ENCODE peak calls at places on chromosome 20, in four cellular contexts. Y is K562, L is SK-N-SH, C is WTC11. Z is an unnamed sample.

GRCh38 chr20:1033751-1034419 is 31.8 kb upstream of the RSPO4 start:
- DNase-seq in Y (peak; percentile 15), L (no peak), C (no peak), Z (no peak)

GRCh38 chr20:846894-847278 is 13.4 kb downstream of the FAM110A start:
- DNase-seq in Y (no peak), L (no peak), C (no peak), Z (no peak)

GRCh38 chr20:37990571-37991151 is 42.6 kb downstream of the TTI1 start:
- DNase-seq in Y (no peak), L (peak; percentile 67), C (no peak), Z (peak; percentile 40)

GRCh38 chr20:6008254-6008653 is 45.6 kb downstream of the LRRN4 start:
- DNase-seq in Y (no peak), L (no peak), C (no peak), Z (peak; percentile 86)

GRCh38 chr20:16539280-16539679 is 34.0 kb downstream of the KIF16B start:
- DNase-seq in Y (no peak), L (no peak), C (no peak), Z (no peak)

GRCh38 chr20:17202668-17203067 is 24.2 kb upstream of the PCSK2 start:
- DNase-seq in Y (no peak), L (no peak), C (peak; percentile 17), Z (no peak)

GRCh38 chr20:38872491-38873049 is 53.6 kb upstream of the FAM83D start:
- DNase-seq in Y (no peak), L (no peak), C (no peak), Z (no peak)

GRCh38 chr20:18624948-18625347 is 37.1 kb downstream of the DTD1 start:
- DNase-seq in Y (no peak), L (no peak), C (no peak), Z (no peak)

GRCh38 chr20:62628691-62629090 is 13.6 kb upstream of the SLCO4A1 start:
- DNase-seq in Y (no peak), L (peak; percentile 68), C (peak; percentile 55), Z (no peak)

GRCh38 chr20:55365745-55366144 is 639.6 kb downstream of the CBLN4 start:
- DNase-seq in Y (no peak), L (no peak), C (no peak), Z (no peak)

GRCh38 chr20:3753098-3753497 is 14.5 kb downstream of the ADISSP start:
- DNase-seq in Y (peak; percentile 46), L (peak; percentile 82), C (peak; percentile 78), Z (peak; percentile 71)

GRCh38 chr20:28562510-28562898 is 2695.0 kb upstream of the DEFB115 start:
- DNase-seq in Y (peak; percentile 6), L (no peak), C (no peak), Z (no peak)

GRCh38 chr20:34720266-34720665 is 16.1 kb downstream of the TP53INP2 start:
- DNase-seq in Y (no peak), L (no peak), C (no peak), Z (no peak)

GRCh38 chr20:21490105-21490504 is 23.8 kb downstream of the NKX2-2 start:
- DNase-seq in Y (no peak), L (no peak), C (no peak), Z (no peak)

GRCh38 chr20:64079273-64080012 is at the start of gene RGS19:
- DNase-seq in Y (peak; percentile 91), L (peak; percentile 96), C (peak; percentile 75), Z (peak; percentile 70)

GRCh38 chr20:50276119-50277063 is 85.8 kb downstream of the CEBPB start:
- DNase-seq in Y (no peak), L (no peak), C (no peak), Z (no peak)

GRCh38 chr20:64158346-64159285 is 5.6 kb upstream of the MYT1 start:
- DNase-seq in Y (no peak), L (no peak), C (no peak), Z (no peak)

GRCh38 chr20:58650776-58651547 is at the start of gene STX16:
- DNase-seq in Y (peak; percentile 93), L (peak; percentile 96), C (peak; percentile 89), Z (peak; percentile 91)

GRCh38 chr20:58650181-58650775 is 805 bp upstream of the STX16 start:
- DNase-seq in Y (peak; percentile 35), L (peak; percentile 78), C (no peak), Z (no peak)

GRCh38 chr20:58647814-58648501 is 3.1 kb upstream of the STX16 start:
- DNase-seq in Y (no peak), L (no peak), C (peak; percentile 8), Z (no peak)

GRCh38 chr20:58651548-58651822 is 402 bp downstream of the STX16 start:
- DNase-seq in Y (no peak), L (peak; percentile 90), C (no peak), Z (peak; percentile 36)

GRCh38 chr20:58649288-58650180 is 1.5 kb upstream of the STX16 start:
- DNase-seq in Y (no peak), L (no peak), C (peak; percentile 51), Z (no peak)
- TF ChIP-seq FOXJ3 in Y (no peak), L (no peak), C (no peak), Z (no peak)

DNA sequence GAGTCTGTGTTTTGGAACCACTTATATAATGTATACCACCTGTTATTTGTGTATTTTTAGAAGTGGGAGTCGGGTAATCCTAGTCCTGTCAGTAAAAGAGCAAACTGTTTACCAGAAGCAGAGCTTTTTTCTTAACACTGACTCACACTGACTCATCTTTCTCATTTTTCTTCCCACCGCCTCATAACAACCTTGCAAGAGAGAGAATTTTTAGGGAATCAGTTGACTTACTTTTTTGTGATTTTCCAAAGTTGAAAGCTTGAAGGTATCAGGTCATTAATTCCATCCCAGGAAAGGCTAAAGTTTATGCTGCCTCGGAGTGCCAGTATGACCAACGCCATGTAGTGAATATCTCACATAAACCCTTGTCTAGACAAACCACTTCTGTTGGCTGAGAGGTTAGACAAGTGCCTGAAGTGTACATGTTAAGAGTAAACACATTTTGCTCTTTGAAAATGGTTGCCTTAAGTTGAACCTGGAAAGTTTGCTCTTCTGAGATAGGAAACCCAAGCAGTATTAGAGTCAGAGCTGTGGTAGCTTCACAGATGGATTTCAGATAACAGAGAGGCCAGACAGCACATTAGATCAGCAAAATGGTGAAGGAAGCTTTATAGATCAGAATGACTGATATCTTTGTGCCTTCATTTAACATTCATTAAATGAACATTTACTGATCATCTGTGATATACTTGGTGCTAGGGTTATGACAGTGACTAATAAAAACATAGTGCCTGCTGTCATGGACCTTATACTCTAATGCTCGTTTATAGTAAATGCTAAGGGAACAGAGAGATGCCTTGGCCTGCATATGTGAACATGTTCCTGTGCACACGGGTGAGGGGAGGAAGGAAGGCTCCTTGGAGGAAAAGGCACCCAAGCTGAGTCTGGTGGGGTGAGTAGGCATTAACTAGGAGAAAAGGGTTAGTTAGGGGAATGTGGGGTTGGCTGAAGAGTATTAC is 29.1 kb upstream of the PKIG start:
- DNase-seq in Y (no peak), L (no peak), C (no peak), Z (peak; percentile 39)
- TF ChIP-seq FOXJ3 in Y (no peak), L (no peak), C (no peak), Z (no peak)

DNA sequence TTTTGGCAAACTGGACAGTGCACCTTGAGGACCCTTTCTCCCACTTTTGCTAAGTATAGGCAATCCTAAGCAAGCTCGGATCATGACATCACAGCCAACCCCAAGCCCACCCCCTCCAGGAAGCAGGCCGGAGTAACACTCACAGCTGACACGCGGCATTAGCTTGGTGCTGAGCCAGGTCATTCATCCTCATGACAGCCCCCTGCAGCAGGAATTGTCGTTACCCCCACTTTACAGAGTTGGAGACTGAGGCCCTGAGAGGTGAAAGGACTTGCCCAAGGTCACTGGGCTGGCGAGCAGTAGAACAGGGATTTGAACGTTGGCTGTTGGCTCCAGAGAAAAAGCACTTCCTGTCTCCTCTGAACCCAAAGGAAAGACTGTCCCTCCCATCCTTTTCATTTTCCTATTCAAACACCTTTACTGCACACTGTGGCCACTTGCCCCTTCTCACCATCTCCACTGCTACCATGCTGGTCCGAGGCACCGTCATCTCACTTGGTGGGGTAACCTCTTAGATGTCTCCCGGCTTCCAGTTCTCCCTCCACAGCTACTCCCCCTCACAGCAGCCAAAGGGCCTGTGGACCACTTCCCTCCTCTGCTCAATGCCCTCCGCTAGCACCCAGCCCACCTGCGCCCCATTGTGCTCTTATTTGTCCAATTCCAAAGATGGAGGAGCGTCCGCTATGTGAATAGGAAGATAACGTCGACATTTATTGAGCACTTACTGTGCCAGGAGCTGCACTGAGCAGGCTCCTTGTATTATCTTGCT is 84.7 kb downstream of the PREX1 start:
- DNase-seq in Y (no peak), L (no peak), C (no peak), Z (no peak)
- TF ChIP-seq FOXJ3 in Y (no peak), L (no peak), C (no peak), Z (no peak)

DNA sequence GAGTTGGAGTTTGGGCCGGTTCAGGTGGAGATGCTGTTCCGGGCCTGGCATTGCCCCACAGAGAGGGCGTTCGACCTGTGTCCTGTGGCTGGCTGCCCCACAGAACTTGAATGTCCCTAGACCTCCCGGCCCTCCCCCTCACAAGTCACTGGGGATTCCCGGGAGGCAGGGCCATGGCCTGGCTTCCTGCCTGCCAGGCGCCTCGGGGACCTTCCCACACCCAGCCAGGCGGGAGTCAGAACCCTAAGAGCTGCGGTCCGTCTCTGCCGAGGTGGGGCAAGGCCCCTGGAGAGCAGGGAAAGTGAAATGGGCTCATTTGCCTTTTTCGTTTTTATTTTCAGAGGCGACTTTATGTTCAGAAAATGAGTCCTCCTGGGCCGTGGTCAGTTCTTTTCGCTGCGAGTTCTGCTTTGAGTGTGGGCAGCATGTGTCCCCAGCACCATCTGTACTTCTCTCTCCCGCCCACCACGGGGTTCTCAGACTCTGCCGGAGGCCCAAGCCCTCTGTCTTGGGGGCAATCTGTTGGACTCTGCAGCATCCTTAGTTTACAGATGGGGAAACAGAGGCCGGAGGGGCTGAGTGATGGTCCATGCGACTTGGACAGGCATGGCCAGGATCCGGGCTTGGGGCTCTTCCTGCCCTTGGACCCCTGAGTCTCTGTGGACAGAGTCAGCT is 8.5 kb downstream of the RBM38 start:
- DNase-seq in Y (no peak), L (no peak), C (no peak), Z (no peak)
- TF ChIP-seq FOXJ3 in Y (no peak), L (no peak), C (no peak), Z (no peak)

Z was measured in HepG2.